ENCODE peak calls at places on chromosomes 13 and 19, in five cellular contexts. R, E, L, X and U are unnamed samples.

GRCh38 chr13:64640002-64640401 is 2590.1 kb downstream of the PCDH9 start:
- DNase-seq in R (peak), E (no peak), L (no peak), X (no peak), U (no peak)

GRCh38 chr13:78709028-78709427 is 50.1 kb upstream of the OBI1 start:
- DNase-seq in R (no peak), E (no peak), L (no peak), X (no peak), U (no peak)

GRCh38 chr19:8459520-8460260 is 14.9 kb downstream of the HNRNPM start:
- DNase-seq in R (peak), E (no peak), L (no peak), X (peak), U (peak)

GRCh38 chr13:19993024-19993423 is 34.5 kb downstream of the ZMYM2 start:
- DNase-seq in R (no peak), E (no peak), L (no peak), X (no peak), U (no peak)

GRCh38 chr19:13861714-13862531 is 15.0 kb upstream of the NANOS3 start:
- DNase-seq in R (peak), E (peak), L (peak), X (peak), U (peak)

GRCh38 chr13:42990147-42990990 is 1.7 kb downstream of the EPSTI1 start:
- DNase-seq in R (peak), E (no peak), L (no peak), X (no peak), U (peak)

GRCh38 chr13:27358420-27358819 is 66.0 kb upstream of the GTF3A start:
- DNase-seq in R (no peak), E (no peak), L (no peak), X (no peak), U (no peak)

GRCh38 chr19:12722566-12723382 is 958 bp downstream of the TNPO2 start:
- DNase-seq in R (peak), E (peak), L (peak), X (peak), U (peak)

GRCh38 chr13:62309904-62310303 is 894.3 kb upstream of the PCDH20 start:
- DNase-seq in R (no peak), E (no peak), L (no peak), X (no peak), U (no peak)

GRCh38 chr13:60329221-60329983 is 67.6 kb upstream of the TDRD3 start:
- DNase-seq in R (peak), E (no peak), L (no peak), X (peak), U (peak)

GRCh38 chr19:14318873-14319272 is 62.4 kb upstream of the ADGRE5 start:
- DNase-seq in R (no peak), E (no peak), L (peak), X (no peak), U (no peak)

GRCh38 chr13:73835138-73835721 is 299.0 kb downstream of the KLF12 start:
- DNase-seq in R (peak), E (no peak), L (no peak), X (peak), U (peak)

GRCh38 chr19:32921624-32922023 is 50.1 kb downstream of the CEP89 start:
- DNase-seq in R (no peak), E (no peak), L (no peak), X (no peak), U (no peak)